ENCODE peak calls at places on chromosomes 6 and 20, in four cellular contexts. G is lower leg skin, B is NCI-H1436, L is BJ. N is an unnamed sample.

GRCh38 chr6:74642101-74642500 is 563.8 kb downstream of the COL12A1 start:
- DNase-seq in L (no peak), B (no peak), G (no peak), N (no peak)

GRCh38 chr6:39083111-39083702 is 31.8 kb downstream of the SAYSD1 start:
- DNase-seq in B (no peak), L (no peak), G (no peak), N (no peak)

GRCh38 chr6:51737580-51738360 is 349.6 kb downstream of the PKHD1 start:
- DNase-seq in B (no peak), L (no peak), G (no peak), N (no peak)

GRCh38 chr6:139338845-139339244 is 35.6 kb downstream of the CITED2 start:
- DNase-seq in G (peak; percentile 67), L (peak; percentile 42), B (no peak), N (peak; percentile 62)

GRCh38 chr6:154614101-154614500 is 103.6 kb upstream of the CNKSR3 start:
- DNase-seq in G (no peak), B (no peak), L (no peak), N (no peak)

GRCh38 chr6:143149771-143150170 is 89.1 kb downstream of the AIG1 start:
- DNase-seq in L (no peak), G (no peak), B (no peak), N (no peak)

GRCh38 chr20:1894471-1894950 is 696 bp upstream of the SIRPA start:
- DNase-seq in G (no peak), B (peak; percentile 19), L (no peak), N (no peak)

GRCh38 chr6:45714795-45715507 is 300.7 kb downstream of the CLIC5 start:
- DNase-seq in B (peak; percentile 67), G (peak; percentile 55), L (no peak), N (no peak)

GRCh38 chr20:10179574-10180298 is 38.9 kb upstream of the SNAP25 start:
- DNase-seq in B (no peak), L (no peak), G (no peak), N (no peak)

GRCh38 chr6:13892007-13892640 is 32.6 kb upstream of the RNF182 start:
- DNase-seq in G (no peak), L (no peak), B (no peak), N (no peak)

N was measured in tibial nerve.